ENCODE peak calls at places on chromosomes 1 and 21, in six cellular contexts. One of them, this sample, is unnamed.

GRCh38 chr1:199041173-199041914 is 402.5 kb downstream of the PTPRC start:
- DNase-seq in A549: no peak
- DNase-seq in esophagus squamous epithelium: no peak
- DNase-seq in RWPE1: no peak
- DNase-seq in fibroblast of the aortic adventitia: no peak
- DNase-seq in endothelial cell: no peak
- DNase-seq in this sample: peak

GRCh38 chr1:51421961-51422360 is 91.6 kb upstream of the TTC39A start:
- DNase-seq in fibroblast of the aortic adventitia: peak
- DNase-seq in RWPE1: peak
- DNase-seq in endothelial cell: no peak
- DNase-seq in esophagus squamous epithelium: no peak
- DNase-seq in A549: peak
- DNase-seq in this sample: no peak

GRCh38 chr1:89022167-89022959 is at the start of gene GBP3:
- DNase-seq in endothelial cell: no peak
- DNase-seq in RWPE1: peak
- DNase-seq in fibroblast of the aortic adventitia: peak
- DNase-seq in esophagus squamous epithelium: no peak
- DNase-seq in A549: no peak
- DNase-seq in this sample: peak

GRCh38 chr1:71667224-71667623 is 586.4 kb upstream of the ZRANB2 start:
- DNase-seq in RWPE1: no peak
- DNase-seq in fibroblast of the aortic adventitia: peak
- DNase-seq in endothelial cell: no peak
- DNase-seq in esophagus squamous epithelium: no peak
- DNase-seq in A549: no peak
- DNase-seq in this sample: no peak

GRCh38 chr21:14762734-14763694 is 216.9 kb upstream of the SAMSN1 start:
- DNase-seq in RWPE1: no peak
- DNase-seq in fibroblast of the aortic adventitia: no peak
- DNase-seq in endothelial cell: no peak
- DNase-seq in esophagus squamous epithelium: no peak
- DNase-seq in A549: no peak
- DNase-seq in this sample: peak

GRCh38 chr1:50977575-50978143 is 7.6 kb downstream of the CDKN2C start:
- DNase-seq in fibroblast of the aortic adventitia: peak
- DNase-seq in A549: peak
- DNase-seq in esophagus squamous epithelium: no peak
- DNase-seq in endothelial cell: peak
- DNase-seq in RWPE1: peak
- DNase-seq in this sample: peak

GRCh38 chr1:164417016-164417704 is 141.8 kb upstream of the PBX1 start:
- DNase-seq in esophagus squamous epithelium: no peak
- DNase-seq in endothelial cell: no peak
- DNase-seq in RWPE1: no peak
- DNase-seq in A549: no peak
- DNase-seq in fibroblast of the aortic adventitia: no peak
- DNase-seq in this sample: no peak

GRCh38 chr1:77218477-77219165 is 609 bp downstream of the PIGK start:
- DNase-seq in fibroblast of the aortic adventitia: peak
- DNase-seq in A549: no peak
- DNase-seq in esophagus squamous epithelium: no peak
- DNase-seq in RWPE1: peak
- DNase-seq in endothelial cell: no peak
- DNase-seq in this sample: no peak

GRCh38 chr1:53122194-53122846 is 20.1 kb downstream of the SLC1A7 start:
- DNase-seq in fibroblast of the aortic adventitia: peak
- DNase-seq in A549: no peak
- DNase-seq in RWPE1: no peak
- DNase-seq in esophagus squamous epithelium: no peak
- DNase-seq in endothelial cell: no peak
- DNase-seq in this sample: no peak

GRCh38 chr1:77015748-77016341 is 148.6 kb downstream of the ST6GALNAC5 start:
- DNase-seq in A549: no peak
- DNase-seq in esophagus squamous epithelium: no peak
- DNase-seq in endothelial cell: no peak
- DNase-seq in fibroblast of the aortic adventitia: no peak
- DNase-seq in RWPE1: no peak
- DNase-seq in this sample: no peak

GRCh38 chr1:180234369-180235076 is 4.5 kb downstream of the LHX4 start:
- DNase-seq in A549: no peak
- DNase-seq in RWPE1: no peak
- DNase-seq in fibroblast of the aortic adventitia: no peak
- DNase-seq in esophagus squamous epithelium: no peak
- DNase-seq in endothelial cell: peak
- DNase-seq in this sample: no peak

GRCh38 chr1:53060580-53060979 is 1.4 kb upstream of the PODN start:
- DNase-seq in A549: no peak
- DNase-seq in endothelial cell: no peak
- DNase-seq in fibroblast of the aortic adventitia: peak
- DNase-seq in esophagus squamous epithelium: no peak
- DNase-seq in RWPE1: no peak
- DNase-seq in this sample: no peak

GRCh38 chr1:204928671-204929486 is 58.2 kb downstream of the NFASC start:
- DNase-seq in fibroblast of the aortic adventitia: no peak
- DNase-seq in esophagus squamous epithelium: no peak
- DNase-seq in endothelial cell: no peak
- DNase-seq in A549: no peak
- DNase-seq in RWPE1: no peak
- DNase-seq in this sample: no peak

GRCh38 chr1:2134604-2135307 is 59.8 kb downstream of the FAAP20 start:
- DNase-seq in RWPE1: no peak
- DNase-seq in esophagus squamous epithelium: no peak
- DNase-seq in fibroblast of the aortic adventitia: no peak
- DNase-seq in A549: no peak
- DNase-seq in endothelial cell: no peak
- DNase-seq in this sample: no peak

GRCh38 chr1:13517193-13517812 is 3.5 kb upstream of the LRRC38 start:
- DNase-seq in RWPE1: no peak
- DNase-seq in fibroblast of the aortic adventitia: no peak
- DNase-seq in endothelial cell: peak
- DNase-seq in A549: peak
- DNase-seq in esophagus squamous epithelium: no peak
- DNase-seq in this sample: no peak

GRCh38 chr1:234595899-234596298 is 14.1 kb downstream of the IRF2BP2 start:
- DNase-seq in A549: no peak
- DNase-seq in fibroblast of the aortic adventitia: no peak
- DNase-seq in RWPE1: no peak
- DNase-seq in esophagus squamous epithelium: no peak
- DNase-seq in endothelial cell: no peak
- DNase-seq in this sample: no peak

DNA sequence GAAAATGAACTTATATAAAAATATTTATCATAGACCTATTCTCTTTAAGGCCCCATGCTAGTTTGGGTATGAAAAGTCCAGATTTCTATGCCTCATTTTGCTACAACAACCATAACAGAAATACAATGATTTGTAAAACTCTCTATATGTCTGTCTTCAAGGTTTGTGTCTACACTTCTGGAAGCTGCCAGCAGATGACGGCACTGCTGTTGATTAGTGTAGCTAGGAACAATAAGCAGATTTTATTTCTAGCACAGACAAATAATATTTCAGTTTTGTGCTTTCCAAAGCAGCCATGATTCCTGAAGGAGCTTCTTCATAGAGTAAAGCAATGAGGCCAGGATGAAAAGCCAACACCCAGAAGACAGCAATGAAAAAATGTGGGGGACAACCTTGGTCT is 779.6 kb upstream of the ADGRL2 start:
- DNase-seq in esophagus squamous epithelium: no peak
- DNase-seq in RWPE1: no peak
- DNase-seq in endothelial cell: no peak
- DNase-seq in fibroblast of the aortic adventitia: peak
- DNase-seq in A549: no peak
- DNase-seq in this sample: no peak
- TF ChIP-seq CTCF in esophagus squamous epithelium: no peak
- TF ChIP-seq CTCF in RWPE1: no peak
- TF ChIP-seq CTCF in endothelial cell: no peak
- TF ChIP-seq CTCF in fibroblast of the aortic adventitia: peak
- TF ChIP-seq CTCF in A549: no peak
- TF ChIP-seq CTCF in this sample: no peak

GRCh38 chr1:22658385-22659163 is 5.5 kb downstream of the C1QB start:
- DNase-seq in endothelial cell: no peak
- DNase-seq in fibroblast of the aortic adventitia: no peak
- DNase-seq in RWPE1: no peak
- DNase-seq in esophagus squamous epithelium: no peak
- DNase-seq in A549: no peak
- DNase-seq in this sample: no peak
- TF ChIP-seq CTCF in endothelial cell: peak
- TF ChIP-seq CTCF in fibroblast of the aortic adventitia: no peak
- TF ChIP-seq CTCF in RWPE1: no peak
- TF ChIP-seq CTCF in esophagus squamous epithelium: no peak
- TF ChIP-seq CTCF in A549: no peak
- TF ChIP-seq CTCF in this sample: no peak

GRCh38 chr1:156844102-156844501 is 14.8 kb downstream of the INSRR start:
- DNase-seq in esophagus squamous epithelium: no peak
- DNase-seq in RWPE1: no peak
- DNase-seq in A549: no peak
- DNase-seq in endothelial cell: no peak
- DNase-seq in fibroblast of the aortic adventitia: no peak
- DNase-seq in this sample: no peak
- TF ChIP-seq CTCF in esophagus squamous epithelium: no peak
- TF ChIP-seq CTCF in RWPE1: no peak
- TF ChIP-seq CTCF in A549: no peak
- TF ChIP-seq CTCF in endothelial cell: no peak
- TF ChIP-seq CTCF in fibroblast of the aortic adventitia: no peak
- TF ChIP-seq CTCF in this sample: no peak

GRCh38 chr1:225878282-225878681 is 3.9 kb downstream of the TMEM63A start:
- DNase-seq in esophagus squamous epithelium: no peak
- DNase-seq in endothelial cell: no peak
- DNase-seq in fibroblast of the aortic adventitia: no peak
- DNase-seq in RWPE1: no peak
- DNase-seq in A549: no peak
- DNase-seq in this sample: no peak
- TF ChIP-seq CTCF in esophagus squamous epithelium: no peak
- TF ChIP-seq CTCF in endothelial cell: no peak
- TF ChIP-seq CTCF in fibroblast of the aortic adventitia: no peak
- TF ChIP-seq CTCF in RWPE1: no peak
- TF ChIP-seq CTCF in A549: no peak
- TF ChIP-seq CTCF in this sample: no peak

DNA sequence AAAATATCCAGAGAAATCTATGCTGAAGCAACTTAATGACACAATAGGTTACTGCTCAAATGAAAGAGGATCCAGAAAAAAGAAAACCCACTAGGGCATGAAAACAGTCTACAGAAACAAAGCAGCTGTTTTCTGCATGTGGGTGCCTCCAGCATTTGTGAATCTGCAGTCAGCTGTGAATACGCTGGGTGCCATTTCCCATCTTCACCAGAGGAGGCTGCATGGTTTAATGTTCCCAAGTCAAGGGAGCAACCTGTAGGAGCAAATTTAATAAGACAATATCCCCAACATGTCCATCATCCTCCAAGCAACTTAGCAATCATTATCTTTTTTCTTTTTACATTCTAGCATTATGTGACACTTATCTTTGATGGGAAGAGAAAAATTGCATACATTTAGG is 396.6 kb downstream of the BRINP2 start:
- DNase-seq in esophagus squamous epithelium: no peak
- DNase-seq in endothelial cell: peak
- DNase-seq in RWPE1: peak
- DNase-seq in A549: peak
- DNase-seq in fibroblast of the aortic adventitia: peak
- DNase-seq in this sample: no peak
- TF ChIP-seq CTCF in esophagus squamous epithelium: no peak
- TF ChIP-seq CTCF in endothelial cell: peak
- TF ChIP-seq CTCF in RWPE1: peak
- TF ChIP-seq CTCF in A549: no peak
- TF ChIP-seq CTCF in fibroblast of the aortic adventitia: peak
- TF ChIP-seq CTCF in this sample: peak

GRCh38 chr1:182789138-182790076 is at the start of gene NPL:
- DNase-seq in RWPE1: peak
- DNase-seq in endothelial cell: peak
- DNase-seq in esophagus squamous epithelium: peak
- DNase-seq in fibroblast of the aortic adventitia: peak
- DNase-seq in A549: peak
- DNase-seq in this sample: peak
- TF ChIP-seq CTCF in RWPE1: no peak
- TF ChIP-seq CTCF in endothelial cell: no peak
- TF ChIP-seq CTCF in esophagus squamous epithelium: peak
- TF ChIP-seq CTCF in fibroblast of the aortic adventitia: no peak
- TF ChIP-seq CTCF in A549: no peak
- TF ChIP-seq CTCF in this sample: no peak

DNA sequence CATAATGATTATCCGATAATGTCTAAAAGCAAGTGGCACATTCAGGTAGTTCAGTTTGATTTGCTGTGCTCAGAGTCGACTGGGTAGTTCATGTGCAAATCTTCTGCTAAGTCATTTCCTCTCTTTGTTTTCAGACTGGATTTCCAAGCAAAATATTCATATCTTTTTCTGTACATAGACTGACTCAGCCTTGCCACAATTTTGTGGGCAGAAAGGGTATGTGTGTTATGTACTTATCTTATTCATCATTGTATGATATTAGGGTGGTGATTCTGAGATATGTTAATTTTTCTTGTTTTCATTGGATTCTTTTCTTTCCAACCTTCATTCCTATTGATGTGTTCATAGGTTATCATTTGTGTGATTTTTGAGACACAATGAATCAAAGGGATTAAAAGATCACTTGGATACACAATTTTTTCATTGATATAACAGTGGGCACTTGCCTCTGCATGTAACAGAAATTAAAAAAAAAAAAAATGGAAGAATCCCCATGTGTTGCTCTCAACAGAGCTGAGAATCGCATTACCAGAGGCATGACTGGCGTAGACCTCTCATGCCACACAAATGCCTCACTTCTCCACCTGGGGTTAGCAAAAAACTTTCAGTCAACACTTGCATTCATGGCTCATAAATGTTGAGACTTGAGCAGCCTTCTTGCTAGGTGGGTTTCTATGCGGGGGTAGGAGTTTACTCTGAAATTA is 355.5 kb downstream of the LTN1 start:
- DNase-seq in A549: peak
- DNase-seq in fibroblast of the aortic adventitia: peak
- DNase-seq in RWPE1: peak
- DNase-seq in esophagus squamous epithelium: no peak
- DNase-seq in endothelial cell: no peak
- DNase-seq in this sample: no peak
- TF ChIP-seq CTCF in A549: no peak
- TF ChIP-seq CTCF in fibroblast of the aortic adventitia: peak
- TF ChIP-seq CTCF in RWPE1: no peak
- TF ChIP-seq CTCF in esophagus squamous epithelium: no peak
- TF ChIP-seq CTCF in endothelial cell: no peak
- TF ChIP-seq CTCF in this sample: no peak

This sample was measured in GM10248.